ENCODE peak calls at places on chromosomes 16 and 17, in four cellular contexts. One of them, this sample, is unnamed.

GRCh38 chr17:40515491-40516041 is 14.1 kb upstream of the TNS4 start:
- DNase-seq in stomach: no peak
- DNase-seq in skeletal muscle cell: no peak
- DNase-seq in mucosa of descending colon: no peak
- DNase-seq in this sample: no peak

GRCh38 chr16:70018254-70018653 is 67.1 kb downstream of the CLEC18A start:
- DNase-seq in mucosa of descending colon: no peak
- DNase-seq in skeletal muscle cell: no peak
- DNase-seq in stomach: no peak
- DNase-seq in this sample: no peak

GRCh38 chr17:65978881-65979280 is 213.1 kb downstream of the CEP112 start:
- DNase-seq in stomach: no peak
- DNase-seq in skeletal muscle cell: no peak
- DNase-seq in mucosa of descending colon: no peak
- DNase-seq in this sample: no peak

GRCh38 chr17:68709995-68710780 is 109.0 kb upstream of the FAM20A start:
- DNase-seq in stomach: no peak
- DNase-seq in mucosa of descending colon: no peak
- DNase-seq in skeletal muscle cell: peak; percentile 67
- DNase-seq in this sample: no peak

GRCh38 chr17:83096401-83097220 is 17.2 kb downstream of the METRNL start:
- DNase-seq in mucosa of descending colon: peak; percentile 66
- DNase-seq in skeletal muscle cell: no peak
- DNase-seq in stomach: peak; percentile 93
- DNase-seq in this sample: no peak

GRCh38 chr16:56408379-56409098 is 16.8 kb downstream of the AMFR start:
- DNase-seq in mucosa of descending colon: no peak
- DNase-seq in skeletal muscle cell: no peak
- DNase-seq in stomach: no peak
- DNase-seq in this sample: no peak

GRCh38 chr17:78995022-78995760 is 14.4 kb downstream of the CANT1 start:
- DNase-seq in stomach: peak; percentile 26
- DNase-seq in mucosa of descending colon: peak; percentile 55
- DNase-seq in skeletal muscle cell: no peak
- DNase-seq in this sample: no peak

GRCh38 chr16:89289428-89290395 is 72.2 kb downstream of the ZNF778 start:
- DNase-seq in skeletal muscle cell: no peak
- DNase-seq in mucosa of descending colon: peak; percentile 84
- DNase-seq in stomach: peak; percentile 83
- DNase-seq in this sample: peak; percentile 68

GRCh38 chr16:87117936-87118335 is 199.3 kb downstream of the C16orf95 start:
- DNase-seq in mucosa of descending colon: no peak
- DNase-seq in skeletal muscle cell: no peak
- DNase-seq in stomach: no peak
- DNase-seq in this sample: no peak

GRCh38 chr16:60655514-60656153 is 1380.6 kb downstream of the CDH8 start:
- DNase-seq in stomach: no peak
- DNase-seq in mucosa of descending colon: no peak
- DNase-seq in skeletal muscle cell: no peak
- DNase-seq in this sample: no peak

GRCh38 chr16:26118575-26118974 is 426.8 kb downstream of the HS3ST4 start:
- DNase-seq in skeletal muscle cell: no peak
- DNase-seq in stomach: no peak
- DNase-seq in mucosa of descending colon: no peak
- DNase-seq in this sample: no peak

DNA sequence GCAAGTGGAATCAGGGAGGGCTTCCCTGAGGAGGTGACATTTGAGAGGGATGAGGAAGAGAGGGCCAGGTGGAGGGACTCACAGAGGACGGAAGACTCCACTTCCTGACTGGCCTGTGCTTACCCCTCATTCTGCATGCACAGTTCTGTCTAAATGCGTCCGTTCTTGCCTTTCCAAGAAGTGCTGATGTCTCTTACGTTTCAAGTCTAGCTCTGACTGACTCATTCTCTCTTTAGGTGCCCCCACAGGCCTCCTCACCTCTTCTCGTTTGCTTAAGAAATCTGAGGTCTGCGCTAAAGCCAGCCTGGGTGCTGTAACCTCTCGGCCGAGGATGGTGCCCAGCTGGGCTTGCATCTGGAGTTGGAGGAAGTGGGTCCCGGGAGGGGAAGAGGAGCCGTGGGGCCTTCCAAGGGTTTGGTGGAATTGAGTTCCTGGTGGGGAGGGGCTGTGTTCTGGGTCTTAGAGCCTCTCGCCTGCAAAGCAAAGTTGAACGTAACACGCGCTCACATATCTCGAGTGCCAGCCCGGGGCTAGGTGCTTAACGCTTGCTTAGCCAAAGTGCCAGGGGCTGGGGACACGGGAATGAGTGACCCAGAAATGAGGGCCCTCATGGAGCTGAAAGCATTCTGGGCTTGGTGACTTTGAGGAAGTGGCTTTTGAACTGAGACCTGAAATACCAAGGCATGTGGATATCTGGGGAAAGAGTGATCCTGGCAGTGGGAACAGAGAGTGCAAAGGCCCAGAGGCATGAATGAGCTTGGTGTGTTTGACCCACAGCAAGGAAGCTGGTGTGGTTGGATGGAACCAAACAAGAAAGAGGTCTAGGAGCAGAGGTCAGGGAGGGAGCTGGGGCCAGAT is 4.9 kb downstream of the IL4R start:
- DNase-seq in skeletal muscle cell: peak; percentile 62
- DNase-seq in stomach: no peak
- DNase-seq in mucosa of descending colon: peak; percentile 45
- DNase-seq in this sample: peak; percentile 47
- H3K4me3 ChIP-seq in skeletal muscle cell: no peak overlapping the region
- H3K4me3 ChIP-seq in stomach: peak overlapping the region; percentile 5
- H3K4me3 ChIP-seq in mucosa of descending colon: no peak overlapping the region
- H3K4me3 ChIP-seq in this sample: no peak overlapping the region

DNA sequence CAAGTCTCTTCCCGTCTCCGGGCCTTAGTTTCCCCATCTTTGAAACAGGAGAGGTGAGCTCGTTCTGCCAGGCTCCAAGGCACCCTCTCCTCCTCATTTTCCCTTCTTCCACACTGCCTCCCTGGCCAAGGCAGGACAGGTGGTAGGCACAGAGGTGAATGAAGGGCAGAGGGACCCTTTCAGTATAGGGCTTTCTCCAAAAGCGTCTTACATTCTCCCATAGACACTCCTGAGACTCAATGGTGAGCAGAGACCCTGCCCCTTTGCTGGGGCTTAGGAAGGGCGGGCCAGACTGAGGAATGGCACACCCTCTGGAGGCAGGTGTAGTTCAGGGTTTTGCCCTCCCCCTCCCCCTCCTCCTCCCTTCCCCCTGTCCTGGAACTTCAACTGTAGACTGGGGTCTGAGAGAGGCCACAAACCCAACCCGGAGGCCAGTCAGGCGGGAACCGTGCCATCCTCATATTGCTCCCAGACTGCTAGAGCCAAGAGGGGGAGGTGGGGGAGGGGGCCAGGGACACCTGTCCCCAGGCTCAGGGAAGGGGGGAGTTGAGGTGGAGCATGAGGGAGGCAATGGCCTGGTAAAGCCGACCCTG is 1.9 kb downstream of the PLEKHH3 start:
- DNase-seq in skeletal muscle cell: no peak
- DNase-seq in stomach: peak; percentile 66
- DNase-seq in mucosa of descending colon: peak; percentile 56
- DNase-seq in this sample: no peak
- H3K4me3 ChIP-seq in skeletal muscle cell: peak overlapping the region; percentile 89
- H3K4me3 ChIP-seq in stomach: peak overlapping the region; percentile 87
- H3K4me3 ChIP-seq in mucosa of descending colon: no peak overlapping the region
- H3K4me3 ChIP-seq in this sample: peak overlapping the region; percentile 98

DNA sequence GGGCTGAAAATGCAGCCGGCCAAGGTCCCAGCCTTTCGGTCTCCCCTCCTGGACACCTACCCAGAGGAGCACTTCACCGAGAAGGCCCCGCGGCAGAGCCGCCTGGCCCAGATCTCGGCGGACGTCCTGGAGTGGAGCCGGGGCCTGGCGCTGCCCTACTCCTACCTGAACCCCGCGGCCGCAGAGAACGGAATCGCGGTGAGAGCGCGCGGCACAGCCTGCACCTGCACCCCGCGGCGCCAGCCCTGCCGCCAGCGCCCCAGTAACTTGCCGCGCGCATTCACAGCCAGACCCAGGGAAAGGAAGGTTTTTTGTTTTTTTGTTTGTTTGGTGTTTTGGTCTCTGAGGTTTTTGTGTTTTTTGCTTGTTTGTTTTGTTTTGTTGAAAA is 15.2 kb downstream of the ALOX12B start:
- DNase-seq in stomach: no peak
- DNase-seq in mucosa of descending colon: no peak
- DNase-seq in skeletal muscle cell: no peak
- DNase-seq in this sample: no peak
- H3K4me3 ChIP-seq in stomach: peak overlapping the region; percentile 17
- H3K4me3 ChIP-seq in mucosa of descending colon: no peak overlapping the region
- H3K4me3 ChIP-seq in skeletal muscle cell: no peak overlapping the region
- H3K4me3 ChIP-seq in this sample: peak overlapping the region; percentile 34

GRCh38 chr17:38799501-38800236 is at the start of gene PIP4K2B:
- DNase-seq in skeletal muscle cell: peak; percentile 96
- DNase-seq in mucosa of descending colon: peak; percentile 95
- DNase-seq in stomach: peak; percentile 95
- DNase-seq in this sample: peak; percentile 97

GRCh38 chr17:38796451-38796850 is 2.9 kb downstream of the PIP4K2B start:
- DNase-seq in mucosa of descending colon: no peak
- DNase-seq in skeletal muscle cell: no peak
- DNase-seq in stomach: no peak
- DNase-seq in this sample: no peak

GRCh38 chr17:38798614-38799500 is 499 bp downstream of the PIP4K2B start:
- DNase-seq in mucosa of descending colon: peak; percentile 71
- DNase-seq in skeletal muscle cell: peak; percentile 13
- DNase-seq in stomach: peak; percentile 44
- DNase-seq in this sample: peak; percentile 58

GRCh38 chr17:38797828-38798227 is 1.5 kb downstream of the PIP4K2B start:
- DNase-seq in skeletal muscle cell: no peak
- DNase-seq in mucosa of descending colon: no peak
- DNase-seq in stomach: no peak
- DNase-seq in this sample: no peak

DNA sequence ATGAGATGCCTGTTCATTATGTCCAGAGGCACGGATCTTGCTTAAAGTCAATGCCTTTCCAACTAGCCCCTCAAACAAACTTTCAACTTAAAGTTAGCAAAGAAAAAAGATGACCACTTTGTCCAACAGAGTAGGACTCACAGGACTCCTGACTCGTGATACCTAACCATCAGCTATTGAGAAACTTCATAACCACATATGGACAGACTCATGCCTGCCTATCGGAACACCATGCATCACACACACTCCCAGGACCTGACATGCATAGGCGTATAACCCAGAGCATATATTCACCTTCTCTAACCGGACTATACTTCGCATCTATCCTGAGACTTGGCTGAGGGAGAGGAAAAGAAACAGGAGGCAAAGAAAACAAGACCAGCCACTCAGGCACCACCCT is 2.3 kb downstream of the PIP4K2B start:
- DNase-seq in skeletal muscle cell: peak; percentile 25
- DNase-seq in mucosa of descending colon: no peak
- DNase-seq in stomach: no peak
- DNase-seq in this sample: no peak
- H3K4me3 ChIP-seq in skeletal muscle cell: peak overlapping the region; percentile 75
- H3K4me3 ChIP-seq in mucosa of descending colon: no peak overlapping the region
- H3K4me3 ChIP-seq in stomach: no peak overlapping the region
- H3K4me3 ChIP-seq in this sample: peak overlapping the region; percentile 97

This sample was measured in left ventricle myocardium inferior.